ENCODE peak calls at places on chromosome 4, in five cellular contexts. W, L, Y, D and Q are unnamed samples.

GRCh38 chr4:72286185-72286584 is 254.4 kb downstream of the NPFFR2 start:
- DNase-seq in W (no peak), L (no peak), Y (no peak), D (no peak), Q (no peak)

GRCh38 chr4:8657381-8657776 is 64.8 kb downstream of the CPZ start:
- DNase-seq in W (no peak), L (no peak), Y (no peak), D (no peak), Q (no peak)

GRCh38 chr4:104589264-104589868 is 94.7 kb upstream of the CXXC4 start:
- DNase-seq in W (no peak), L (no peak), Y (no peak), D (no peak), Q (no peak)

GRCh38 chr4:89609756-89610155 is 227.2 kb downstream of the SNCA start:
- DNase-seq in W (no peak), L (no peak), Y (no peak), D (no peak), Q (no peak)

GRCh38 chr4:53199356-53199755 is 166.5 kb downstream of the SCFD2 start:
- DNase-seq in W (no peak), L (no peak), Y (no peak), D (no peak), Q (no peak)

GRCh38 chr4:136769717-136770116 is 762.6 kb downstream of the PCDH18 start:
- DNase-seq in W (no peak), L (no peak), Y (no peak), D (no peak), Q (no peak)

GRCh38 chr4:22766068-22766467 is 73.3 kb downstream of the GBA3 start:
- DNase-seq in W (no peak), L (no peak), Y (no peak), D (no peak), Q (no peak)

GRCh38 chr4:125043453-125043852 is 271.3 kb upstream of the FAT4 start:
- DNase-seq in W (no peak), L (no peak), Y (no peak), D (no peak), Q (no peak)

GRCh38 chr4:71184195-71184781 is 154.5 kb upstream of the SLC4A4 start:
- DNase-seq in W (peak; percentile 68), L (peak; percentile 16), Y (no peak), D (no peak), Q (no peak)

GRCh38 chr4:39362827-39363226 is 3.3 kb downstream of the RFC1 start:
- DNase-seq in W (no peak), L (no peak), Y (no peak), D (no peak), Q (no peak)

GRCh38 chr4:152369903-152370296 is 166.0 kb downstream of the FBXW7 start:
- DNase-seq in W (no peak), L (no peak), Y (no peak), D (no peak), Q (no peak)

GRCh38 chr4:114272226-114272625 is 292.8 kb upstream of the ARSJ start:
- DNase-seq in W (no peak), L (no peak), Y (no peak), D (no peak), Q (no peak)

GRCh38 chr4:48139688-48140087 is 5.6 kb upstream of the TXK start:
- DNase-seq in W (no peak), L (peak; percentile 58), Y (no peak), D (no peak), Q (no peak)

GRCh38 chr4:127632420-127633403 is at the start of gene INTU:
- DNase-seq in W (peak; percentile 94), L (no peak), Y (peak; percentile 92), D (peak; percentile 94), Q (peak; percentile 94)

GRCh38 chr4:83266689-83267088 is 17.9 kb downstream of the COQ2 start:
- DNase-seq in W (no peak), L (no peak), Y (no peak), D (no peak), Q (no peak)

GRCh38 chr4:8101213-8101781 is 57.3 kb downstream of the ABLIM2 start:
- DNase-seq in W (peak; percentile 80), L (no peak), Y (no peak), D (peak; percentile 98), Q (peak; percentile 66)

GRCh38 chr4:155400893-155401292 is 24.1 kb upstream of the MAP9 start:
- DNase-seq in W (no peak), L (no peak), Y (no peak), D (no peak), Q (no peak)

GRCh38 chr4:20995591-20995990 is 295.3 kb downstream of the PACRGL start:
- DNase-seq in W (no peak), L (no peak), Y (no peak), D (no peak), Q (no peak)

GRCh38 chr4:24675723-24676122 is 91.4 kb upstream of the DHX15 start:
- DNase-seq in W (no peak), L (no peak), Y (no peak), D (no peak), Q (no peak)

GRCh38 chr4:157514711-157515110 is 294.2 kb downstream of the GRIA2 start:
- DNase-seq in W (no peak), L (no peak), Y (no peak), D (no peak), Q (no peak)